ENCODE peak calls at places on chromosomes 13 and 19, in four cellular contexts. F, T, Y and I are unnamed samples.

GRCh38 chr13:94559201-94559795 is 36.7 kb downstream of the TGDS start:
- DNase-seq in Y (no peak), F (no peak), T (no peak), I (no peak)

GRCh38 chr19:48244289-48244688 is 11.4 kb downstream of the CARD8 start:
- DNase-seq in T (peak; percentile 12), Y (no peak), F (no peak), I (peak; percentile 44)

GRCh38 chr19:13060964-13061927 is 41.4 kb downstream of the LYL1 start:
- DNase-seq in Y (peak; percentile 88), F (peak; percentile 83), T (peak; percentile 95), I (peak; percentile 74)

GRCh38 chr19:7618771-7619510 is 10.4 kb downstream of the XAB2 start:
- DNase-seq in F (no peak), T (peak; percentile 77), Y (no peak), I (no peak)

GRCh38 chr19:576768-577438 is 4.5 kb downstream of the BSG start:
- DNase-seq in F (no peak), Y (no peak), T (no peak), I (no peak)

GRCh38 chr19:10687518-10688288 is 13.5 kb upstream of the QTRT1 start:
- DNase-seq in T (no peak), Y (no peak), F (no peak), I (no peak)

GRCh38 chr19:6580313-6580712 is 10.6 kb downstream of the CD70 start:
- DNase-seq in F (no peak), T (peak; percentile 91), Y (no peak), I (no peak)

GRCh38 chr19:32539240-32539916 is 41.6 kb upstream of the PDCD5 start:
- DNase-seq in F (no peak), T (no peak), Y (no peak), I (no peak)

GRCh38 chr13:59398127-59398526 is 765.6 kb downstream of the DIAPH3 start:
- DNase-seq in T (no peak), F (no peak), Y (no peak), I (no peak)

GRCh38 chr13:77678691-77679090 is 18.8 kb upstream of the SLAIN1 start:
- DNase-seq in F (no peak), Y (no peak), T (no peak), I (no peak)

GRCh38 chr19:46069841-46070341 is 29.1 kb upstream of the IGFL4 start:
- DNase-seq in F (no peak), Y (no peak), T (peak; percentile 67), I (no peak)

GRCh38 chr19:23273022-23273593 is 22.9 kb upstream of the ZNF724 start:
- DNase-seq in F (no peak), Y (no peak), T (no peak), I (no peak)

GRCh38 chr19:6227941-6228325 is 51.8 kb downstream of the MLLT1 start:
- DNase-seq in F (no peak), Y (no peak), T (no peak), I (no peak)

GRCh38 chr13:26663801-26664200 is 96.8 kb downstream of the GPR12 start:
- DNase-seq in F (no peak), T (peak; percentile 21), Y (no peak), I (no peak)

GRCh38 chr13:113736258-113736731 is 22.7 kb upstream of the TMEM255B start:
- DNase-seq in T (no peak), F (no peak), Y (no peak), I (no peak)

GRCh38 chr13:43608400-43609137 is 178.2 kb downstream of the ENOX1 start:
- DNase-seq in T (no peak), F (no peak), Y (no peak), I (no peak)

GRCh38 chr13:75178436-75178835 is 303.5 kb downstream of the TBC1D4 start:
- DNase-seq in T (no peak), Y (no peak), F (no peak), I (no peak)

GRCh38 chr13:84917252-84917878 is 881.9 kb downstream of the SLITRK6 start:
- DNase-seq in F (no peak), T (peak; percentile 60), Y (no peak), I (no peak)

GRCh38 chr19:42246143-42246868 is 3.9 kb upstream of the GSK3A start:
- DNase-seq in Y (peak; percentile 47), T (peak; percentile 63), F (peak; percentile 85), I (no peak)

GRCh38 chr19:16252459-16253205 is 54.9 kb downstream of the AP1M1 start:
- DNase-seq in T (no peak), Y (no peak), F (no peak), I (no peak)

GRCh38 chr19:49145485-49146407 is 9.4 kb downstream of the HRC start:
- DNase-seq in Y (peak; percentile 78), F (peak; percentile 67), T (peak; percentile 74), I (peak; percentile 59)

GRCh38 chr13:26498524-26499208 is 58.8 kb upstream of the WASF3 start:
- DNase-seq in Y (no peak), T (no peak), F (no peak), I (no peak)

GRCh38 chr19:32416749-32417469 is 11.3 kb downstream of the DPY19L3 start:
- DNase-seq in Y (no peak), T (no peak), F (no peak), I (no peak)

GRCh38 chr19:6891761-6892385 is 4.5 kb downstream of the ADGRE1 start:
- DNase-seq in T (no peak), Y (no peak), F (no peak), I (no peak)

GRCh38 chr19:14553042-14553938 is 18.6 kb downstream of the NDUFB7 start:
- DNase-seq in Y (no peak), F (no peak), T (no peak), I (no peak)

GRCh38 chr13:74573654-74574053 is 439.4 kb upstream of the KLF12 start:
- DNase-seq in Y (peak; percentile 4), T (no peak), F (no peak), I (no peak)

GRCh38 chr19:43692882-43693281 is 22.9 kb upstream of the PLAUR start:
- DNase-seq in Y (no peak), T (no peak), F (no peak), I (no peak)

GRCh38 chr13:100789968-100790367 is 115.4 kb upstream of the TMTC4 start:
- DNase-seq in T (no peak), F (no peak), Y (no peak), I (no peak)

GRCh38 chr13:22114630-22115311 is 443.9 kb downstream of the FGF9 start:
- DNase-seq in F (no peak), T (no peak), Y (no peak), I (peak; percentile 37)

GRCh38 chr13:70353096-70353495 is 244.8 kb upstream of the KLHL1 start:
- DNase-seq in Y (no peak), T (peak; percentile 15), F (no peak), I (no peak)

GRCh38 chr19:3687774-3688706 is 12.2 kb downstream of the PIP5K1C start:
- DNase-seq in Y (no peak), F (peak; percentile 21), T (no peak), I (peak; percentile 56)

GRCh38 chr13:110108348-110109139 is 198.4 kb downstream of the COL4A1 start:
- DNase-seq in Y (no peak), T (peak; percentile 80), F (peak; percentile 80), I (no peak)

GRCh38 chr13:27170521-27171243 is 929 bp downstream of the USP12 start:
- DNase-seq in F (peak; percentile 31), Y (peak; percentile 45), T (peak; percentile 26), I (peak; percentile 5)

GRCh38 chr19:1882089-1882785 is 3.1 kb downstream of the ABHD17A start:
- DNase-seq in T (no peak), F (no peak), Y (no peak), I (peak; percentile 82)

GRCh38 chr13:32134241-32134801 is 102.7 kb downstream of the FRY start:
- DNase-seq in Y (no peak), F (no peak), T (peak; percentile 52), I (no peak)

GRCh38 chr19:9187191-9187590 is 8.4 kb downstream of the OR7D2 start:
- DNase-seq in F (no peak), T (no peak), Y (no peak), I (no peak)
- H3K9me3 ChIP-seq in F (no peaks in the 10 kb centered on the region), T (no peaks in the 10 kb centered on the region), Y (no peaks in the 10 kb centered on the region), I (no peaks in the 10 kb centered on the region)

GRCh38 chr13:60627071-60627686 is 230.2 kb downstream of the TDRD3 start:
- DNase-seq in F (no peak), T (peak; percentile 56), Y (peak; percentile 31), I (no peak)
- TF ChIP-seq CTCF in F (no peak), T (peak; percentile 71), Y (peak; percentile 43), I (no peak)

DNA sequence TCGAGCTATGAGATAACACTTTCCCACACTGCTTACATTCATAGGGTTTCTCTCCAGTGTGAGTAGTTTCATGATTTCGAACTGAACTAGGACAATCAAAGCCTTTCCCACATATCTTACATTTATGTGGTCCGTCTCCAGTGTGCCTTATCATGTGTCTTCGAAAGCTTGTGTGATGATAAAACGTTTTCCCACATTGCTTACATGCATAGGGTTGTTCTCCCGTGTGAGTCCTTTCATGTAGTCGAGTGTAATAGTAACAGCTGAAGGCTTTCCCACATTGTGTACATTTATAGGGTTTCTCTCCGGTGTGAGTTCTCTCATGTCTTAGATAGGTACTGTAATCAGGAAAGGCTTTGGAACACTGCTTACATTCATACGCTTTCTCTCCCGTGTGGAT is 16.3 kb downstream of the ZNF823 start:
- DNase-seq in T (no peak), Y (no peak), F (no peak), I (no peak)
- H3K9me3 ChIP-seq in T (peaks cover 62% of the 10 kb centered on the region), Y (peaks cover 16% of the 10 kb centered on the region), F (no peaks in the 10 kb centered on the region), I (peaks cover 31% of the 10 kb centered on the region)

GRCh38 chr13:96229356-96229755 is 139.4 kb downstream of the HS6ST3 start:
- DNase-seq in T (peak; percentile 48), Y (peak; percentile 8), F (no peak), I (no peak)
- TF ChIP-seq CTCF in T (peak; percentile 59), Y (peak; percentile 44), F (no peak), I (no peak)

GRCh38 chr19:53160350-53160749 is 1.5 kb upstream of the ZNF347 start:
- DNase-seq in F (no peak), T (no peak), Y (no peak), I (no peak)

GRCh38 chr19:53157601-53158000 is 1.3 kb downstream of the ZNF347 start:
- DNase-seq in T (peak; percentile 25), Y (no peak), F (no peak), I (no peak)

GRCh38 chr19:53158119-53158656 is 665 bp downstream of the ZNF347 start:
- DNase-seq in Y (peak; percentile 37), T (peak; percentile 41), F (peak; percentile 29), I (no peak)

GRCh38 chr19:53156888-53157287 is 2.0 kb downstream of the ZNF347 start:
- DNase-seq in F (no peak), Y (no peak), T (no peak), I (no peak)

DNA sequence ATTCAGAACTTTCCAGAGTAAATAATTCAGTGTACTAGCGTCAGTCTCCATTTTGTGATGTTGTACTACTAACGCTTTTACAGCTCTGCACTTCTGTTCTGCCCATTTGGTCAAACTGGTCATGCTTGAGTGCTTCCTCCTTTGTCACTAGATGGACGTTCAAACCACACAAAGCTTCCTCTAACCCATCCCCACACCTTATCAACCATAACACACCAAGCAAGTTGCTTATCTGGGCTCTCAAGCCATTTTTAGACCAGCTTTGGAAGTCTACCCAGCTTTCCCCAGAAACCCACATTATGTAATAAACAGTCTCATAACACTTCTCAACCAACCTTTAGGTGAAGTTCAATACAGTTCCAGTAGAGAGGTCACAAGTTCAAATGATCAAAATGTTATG is 2.3 kb upstream of the ZNF347 start:
- DNase-seq in F (no peak), Y (peak; percentile 80), T (no peak), I (no peak)
- H3K9me3 ChIP-seq in F (peaks cover 21% of the 10 kb centered on the region), Y (peaks cover 23% of the 10 kb centered on the region), T (peaks cover 45% of the 10 kb centered on the region), I (peaks cover 24% of the 10 kb centered on the region)

GRCh38 chr19:50897612-50898011 is 13.6 kb downstream of the KLK4 start:
- DNase-seq in T (peak; percentile 48), Y (no peak), F (no peak), I (no peak)
- TF ChIP-seq CTCF in T (peak; percentile 53), Y (no peak), F (no peak), I (no peak)